ENCODE peak calls at places on chromosomes 6 and 20, in six cellular contexts. C is CD4-positive, alpha-beta T cell; P is astrocyte of the spinal cord; D is RWPE1; M is tibial artery; W is fibroblast of mammary gland. O is an unnamed sample.

GRCh38 chr6:4717856-4718255 is 58.3 kb upstream of the CDYL start:
- DNase-seq in W (no peak), M (no peak), C (no peak), P (no peak), D (no peak), O (no peak)

GRCh38 chr6:154314084-154314483 is 42.5 kb downstream of the IPCEF1 start:
- DNase-seq in C (no peak), P (no peak), M (no peak), W (peak), D (no peak), O (no peak)

GRCh38 chr6:158762787-158763439 is 56.3 kb downstream of the EZR start:
- DNase-seq in C (no peak), P (no peak), D (no peak), W (no peak), M (peak), O (no peak)

GRCh38 chr6:170421921-170422320 is 115.4 kb downstream of the FAM120B start:
- DNase-seq in M (no peak), C (no peak), W (no peak), P (no peak), D (no peak), O (no peak)

GRCh38 chr6:170178266-170178560 is 112.7 kb downstream of the DLL1 start:
- DNase-seq in P (no peak), D (peak), C (no peak), M (no peak), W (no peak), O (no peak)

GRCh38 chr6:10412948-10413849 is 1.7 kb downstream of the TFAP2A start:
- DNase-seq in P (no peak), W (no peak), D (peak), M (no peak), C (no peak), O (no peak)

GRCh38 chr6:166032366-166033171 is 135.1 kb downstream of the TBXT start:
- DNase-seq in W (peak), C (no peak), P (peak), M (no peak), D (no peak), O (peak)

GRCh38 chr20:40754372-40754943 is 65.4 kb upstream of the MAFB start:
- DNase-seq in W (peak), C (no peak), P (no peak), M (peak), D (no peak), O (no peak)

GRCh38 chr6:139860193-139860592 is 485.7 kb upstream of the CITED2 start:
- DNase-seq in D (no peak), P (no peak), W (no peak), C (no peak), M (no peak), O (no peak)

GRCh38 chr20:53077373-53078205 is 105.4 kb downstream of the TSHZ2 start:
- DNase-seq in M (no peak), P (peak), C (no peak), W (peak), D (peak), O (no peak)

GRCh38 chr6:148343028-148343374 is 363 bp downstream of the SASH1 start:
- DNase-seq in D (no peak), M (peak), P (no peak), C (no peak), W (no peak), O (no peak)

GRCh38 chr6:28336284-28337024 is 506 bp upstream of the ZSCAN31 start:
- DNase-seq in C (no peak), W (peak), P (peak), M (no peak), D (no peak), O (peak)

GRCh38 chr6:120903836-120904235 is 430.4 kb downstream of the TBC1D32 start:
- DNase-seq in D (no peak), W (no peak), C (no peak), P (no peak), M (no peak), O (no peak)

GRCh38 chr6:55819811-55820210 is 55.6 kb downstream of the BMP5 start:
- DNase-seq in C (no peak), M (no peak), P (no peak), D (no peak), W (peak), O (peak)

GRCh38 chr6:137761072-137761471 is 106.0 kb upstream of the TNFAIP3 start:
- DNase-seq in M (no peak), W (no peak), D (no peak), P (no peak), C (no peak), O (peak)

GRCh38 chr6:71197770-71198169 is 90.8 kb upstream of the OGFRL1 start:
- DNase-seq in P (peak), C (no peak), D (no peak), M (no peak), W (peak), O (peak)

GRCh38 chr6:33217681-33218080 is 9.4 kb downstream of the RING1 start:
- DNase-seq in C (no peak), D (no peak), W (no peak), M (peak), P (no peak), O (no peak)

GRCh38 chr6:90678049-90678779 is 91.3 kb upstream of the MAP3K7 start:
- DNase-seq in D (no peak), C (no peak), W (no peak), P (no peak), M (no peak), O (no peak)

GRCh38 chr6:138237463-138237862 is 19.2 kb upstream of the PBOV1 start:
- DNase-seq in C (no peak), D (no peak), M (no peak), W (no peak), P (no peak), O (no peak)

GRCh38 chr6:167993831-167994230 is 3.6 kb upstream of the KIF25 start:
- DNase-seq in M (no peak), P (no peak), D (no peak), C (no peak), W (no peak), O (no peak)

GRCh38 chr20:37042986-37043972 is 52.5 kb downstream of the RBL1 start:
- DNase-seq in C (no peak), W (no peak), P (no peak), M (no peak), D (no peak), O (no peak)

GRCh38 chr6:101918476-101918875 is 525.0 kb downstream of the GRIK2 start:
- DNase-seq in P (no peak), C (no peak), M (no peak), W (no peak), D (no peak), O (peak)

GRCh38 chr6:113894712-113895674 is 37.8 kb downstream of the MARCKS start:
- DNase-seq in M (no peak), P (no peak), W (peak), C (no peak), D (no peak), O (no peak)

GRCh38 chr20:48771542-48771941 is 56.3 kb downstream of the PREX1 start:
- DNase-seq in M (no peak), C (no peak), P (peak), W (peak), D (no peak), O (no peak)

GRCh38 chr6:35218021-35218420 is 4.3 kb downstream of the SCUBE3 start:
- DNase-seq in D (no peak), M (no peak), C (no peak), P (no peak), W (peak), O (peak)

GRCh38 chr20:4837760-4838159 is 116.1 kb downstream of the PRND start:
- DNase-seq in W (no peak), C (no peak), D (no peak), P (no peak), M (no peak), O (no peak)

GRCh38 chr6:148179786-148180185 is 162.9 kb upstream of the SASH1 start:
- DNase-seq in P (peak), C (no peak), W (peak), M (no peak), D (peak), O (peak)

DNA sequence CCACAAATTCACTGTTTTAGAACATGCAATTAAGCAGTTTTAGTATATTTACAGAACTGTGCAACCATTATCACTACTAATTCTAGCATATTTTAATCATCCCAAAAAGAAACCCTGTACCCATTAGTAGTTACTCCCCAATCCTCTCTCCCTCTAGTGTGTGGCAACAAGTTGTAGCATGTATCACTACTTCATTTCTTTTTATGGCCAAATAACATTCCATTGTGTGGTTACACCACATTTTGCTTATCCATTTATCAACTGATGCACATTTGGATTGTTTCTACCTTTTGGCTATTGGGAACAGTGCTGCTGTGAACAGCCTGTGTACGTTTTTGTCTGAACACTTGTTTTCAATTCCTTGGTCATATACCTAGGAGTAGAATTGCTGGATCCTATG is 31.5 kb upstream of the FKBP1A start:
- DNase-seq in W (peak), D (no peak), M (no peak), P (no peak), C (no peak), O (no peak)
- TF ChIP-seq CTCF in W (no peak), D (no peak), M (no peak), P (no peak), C (no peak), O (no peak)

DNA sequence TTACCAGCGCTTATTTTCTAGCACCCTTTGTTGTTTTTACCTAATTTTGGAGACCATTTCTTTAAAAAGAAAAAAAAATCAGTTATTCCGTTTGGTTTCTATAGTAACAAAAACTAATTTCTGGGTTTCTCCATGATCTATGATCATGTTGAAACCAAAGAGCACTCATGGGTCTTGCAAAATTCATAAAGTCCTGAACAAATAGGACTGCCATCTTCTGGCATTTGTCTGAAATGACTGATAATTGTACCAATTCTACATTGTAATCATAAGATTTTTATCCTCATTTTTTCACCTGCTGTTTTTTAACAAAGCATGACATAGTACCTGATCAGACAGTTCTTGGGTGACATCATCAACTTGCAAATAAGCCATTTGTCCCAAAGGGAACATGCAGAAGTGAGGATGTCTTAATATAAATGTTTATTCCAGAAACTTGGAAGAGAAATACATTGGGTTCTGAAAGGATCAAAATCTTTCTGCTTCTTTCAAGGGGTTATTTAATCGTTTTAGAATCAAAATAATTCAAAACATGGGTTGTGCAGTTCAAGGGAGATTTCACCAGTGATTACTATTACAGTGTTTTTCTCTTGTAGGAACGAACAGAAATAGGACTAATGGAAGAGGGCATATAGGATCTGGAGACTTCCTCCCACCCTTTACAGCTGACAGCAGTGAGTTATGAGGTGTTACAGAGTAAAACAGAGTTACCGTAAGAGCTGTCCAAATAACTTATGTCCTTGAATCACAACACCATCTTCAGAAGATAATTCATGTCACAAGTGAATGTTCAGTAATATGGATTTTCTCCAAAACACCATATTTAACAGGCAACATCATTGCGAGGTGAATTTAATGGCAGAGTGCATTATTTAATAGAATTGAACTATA is 87.1 kb upstream of the GJE1 start:
- DNase-seq in W (peak), P (peak), M (no peak), C (no peak), D (peak), O (peak)
- TF ChIP-seq CTCF in W (peak), P (peak), M (peak), C (no peak), D (peak), O (peak)

GRCh38 chr20:47154089-47154488 is 202.4 kb downstream of the ZMYND8 start:
- DNase-seq in M (no peak), D (no peak), C (no peak), W (no peak), P (no peak), O (no peak)

GRCh38 chr20:47152078-47152477 is 204.4 kb downstream of the ZMYND8 start:
- DNase-seq in W (no peak), C (no peak), D (no peak), P (no peak), M (no peak), O (no peak)

GRCh38 chr20:47148059-47148458 is 208.4 kb downstream of the ZMYND8 start:
- DNase-seq in D (no peak), C (no peak), M (no peak), P (no peak), W (no peak), O (no peak)

GRCh38 chr20:47149939-47150338 is 206.6 kb downstream of the ZMYND8 start:
- DNase-seq in W (no peak), M (no peak), D (no peak), C (no peak), P (no peak), O (no peak)

DNA sequence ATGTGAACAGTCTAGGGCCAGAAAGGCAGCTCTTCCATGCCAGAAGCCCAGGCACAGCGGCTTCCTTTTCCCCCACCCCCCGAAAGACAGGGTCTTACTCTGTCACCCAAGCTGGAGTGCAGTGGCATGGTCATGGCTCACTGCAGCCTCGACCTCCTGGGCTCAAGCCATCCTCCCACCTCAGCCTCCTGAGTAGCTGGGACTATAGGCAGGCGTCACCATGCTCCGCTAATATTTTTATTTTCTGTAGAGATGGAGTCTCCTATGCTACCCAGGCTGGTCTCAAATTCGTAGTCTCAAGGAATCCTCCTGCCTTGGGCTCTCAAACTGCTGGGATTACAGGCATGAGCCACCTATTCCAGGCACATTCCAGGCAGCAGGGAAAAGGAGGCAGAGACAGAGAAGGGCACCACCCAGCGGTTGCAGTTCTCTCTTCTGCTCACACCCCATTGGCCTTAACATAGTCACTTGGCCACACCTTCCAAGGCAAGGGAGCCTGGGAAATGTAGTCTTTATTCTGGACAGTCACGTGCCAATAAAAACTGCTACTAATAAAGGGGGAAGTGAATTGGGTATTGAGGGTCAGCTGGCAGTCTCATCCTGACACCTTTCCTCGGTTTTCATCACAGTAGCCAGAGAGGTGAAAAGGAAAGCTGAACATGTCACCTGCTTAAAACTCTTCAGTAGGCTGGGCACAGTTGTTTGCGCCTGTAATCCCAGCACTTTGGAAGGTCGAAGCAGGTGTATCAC is 205.9 kb downstream of the ZMYND8 start:
- DNase-seq in D (peak), P (peak), M (peak), C (no peak), W (peak), O (peak)
- TF ChIP-seq CTCF in D (no peak), P (peak), M (peak), C (no peak), W (peak), O (peak)

GRCh38 chr6:129936329-129937165 is 75.4 kb upstream of the TMEM244 start:
- DNase-seq in W (peak), M (no peak), D (peak), P (peak), C (peak), O (peak)
- TF ChIP-seq CTCF in W (peak), M (no peak), D (peak), P (peak), C (peak), O (peak)

GRCh38 chr6:43386492-43386891 is 17.0 kb upstream of the ZNF318 start:
- DNase-seq in W (peak), C (no peak), P (no peak), M (no peak), D (no peak), O (no peak)
- TF ChIP-seq CTCF in W (peak), C (peak), P (no peak), M (peak), D (no peak), O (no peak)

DNA sequence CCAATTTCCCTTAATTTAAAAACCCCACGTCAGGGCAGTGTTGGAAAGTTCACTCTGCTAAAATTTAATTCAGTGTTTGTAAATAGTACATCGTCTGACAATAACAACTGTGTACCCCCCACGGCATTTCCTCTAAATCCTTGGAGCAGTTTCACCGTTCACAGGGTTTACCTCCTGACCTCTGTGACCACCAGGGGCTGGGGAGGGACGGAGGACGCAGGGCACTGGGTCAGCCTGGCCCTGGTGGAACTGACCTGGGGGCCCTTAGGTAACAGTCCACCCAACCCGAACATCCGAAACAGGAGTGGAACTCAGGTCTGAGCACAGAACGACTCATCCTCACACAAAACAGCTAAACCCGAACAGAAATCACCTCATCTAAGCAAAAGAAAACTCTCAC is 2.1 kb downstream of the ZBTB46 start:
- DNase-seq in M (no peak), C (no peak), W (no peak), D (no peak), P (no peak), O (no peak)
- TF ChIP-seq CTCF in M (no peak), C (no peak), W (no peak), D (no peak), P (no peak), O (no peak)

GRCh38 chr20:14634666-14635065 is 297.3 kb upstream of the FLRT3 start:
- DNase-seq in W (no peak), D (peak), C (no peak), M (no peak), P (no peak), O (no peak)

GRCh38 chr20:14643146-14643545 is 305.7 kb upstream of the FLRT3 start:
- DNase-seq in P (no peak), W (no peak), M (no peak), D (no peak), C (no peak), O (no peak)

GRCh38 chr20:14632906-14633305 is 295.5 kb upstream of the FLRT3 start:
- DNase-seq in D (no peak), M (no peak), W (peak), C (no peak), P (no peak), O (no peak)

GRCh38 chr20:14633507-14633906 is 296.1 kb upstream of the FLRT3 start:
- DNase-seq in W (peak), P (no peak), C (no peak), D (no peak), M (no peak), O (no peak)

GRCh38 chr20:14637441-14637840 is 300.0 kb upstream of the FLRT3 start:
- DNase-seq in C (no peak), D (no peak), P (no peak), M (no peak), W (no peak), O (no peak)
- TF ChIP-seq CTCF in C (no peak), D (no peak), P (no peak), M (no peak), W (no peak), O (no peak)

GRCh38 chr20:44785768-44786167 is 24.6 kb downstream of the RIMS4 start:
- DNase-seq in M (no peak), P (no peak), D (peak), C (no peak), W (no peak), O (no peak)
- TF ChIP-seq CTCF in M (peak), P (no peak), D (no peak), C (no peak), W (no peak), O (no peak)

GRCh38 chr20:20465259-20465658 is 97.4 kb downstream of the INSM1 start:
- DNase-seq in D (no peak), W (peak), C (no peak), P (no peak), M (no peak), O (peak)
- TF ChIP-seq CTCF in D (no peak), W (peak), C (no peak), P (peak), M (no peak), O (peak)

GRCh38 chr20:59939052-59939878 is 840 bp downstream of the PPP1R3D start:
- DNase-seq in M (peak), D (peak), P (no peak), C (peak), W (peak), O (peak)
- TF ChIP-seq CTCF in M (no peak), D (no peak), P (no peak), C (no peak), W (no peak), O (no peak)